ENCODE peak calls at places on chromosomes 1 and 21, in seven cellular contexts. L is central memory CD4-positive, alpha-beta T cell; N is EL; K is stimulated activated CD4-positive, alpha-beta T cell treated with anti-CD3 and anti-CD28 coated beads, Interleukin-4, amount 100 ng/mL, for 1 hour; D is stimulated activated CD8-positive, alpha-beta memory T cell treated with anti-CD3 and anti-CD28 coated beads, Interleukin-7, amount 100 ng/mL, for 24 hours; V is NCI-H1436; B is NCI-H1930. A is an unnamed sample.

GRCh38 chr1:22290611-22291010 is 147.7 kb upstream of the WNT4 start:
- DNase-seq in L (no peak), N (no peak), K (no peak), D (no peak), V (no peak), B (no peak), A (no peak)

GRCh38 chr1:171251741-171252300 is 3.5 kb downstream of the FMO1 start:
- DNase-seq in L (no peak), N (peak), K (peak), D (no peak), V (peak), B (peak), A (no peak)

GRCh38 chr1:73626326-73626725 is 571.6 kb downstream of the LRRIQ3 start:
- DNase-seq in L (no peak), N (no peak), K (no peak), D (no peak), V (no peak), B (no peak), A (peak)

GRCh38 chr1:200558866-200559459 is 61.6 kb downstream of the KIF14 start:
- DNase-seq in L (no peak), N (peak), K (no peak), D (no peak), V (no peak), B (no peak), A (peak)

GRCh38 chr1:204435246-204435885 is 23.7 kb upstream of the PPP1R15B start:
- DNase-seq in L (no peak), N (peak), K (no peak), D (no peak), V (no peak), B (no peak), A (no peak)

GRCh38 chr1:36027766-36028165 is 56.1 kb upstream of the TEKT2 start:
- DNase-seq in L (no peak), N (no peak), K (no peak), D (no peak), V (no peak), B (no peak), A (no peak)

GRCh38 chr1:221182791-221183533 is 303.7 kb downstream of the HLX start:
- DNase-seq in L (no peak), N (no peak), K (no peak), D (no peak), V (no peak), B (no peak), A (no peak)

GRCh38 chr1:62012095-62012494 is 182.6 kb upstream of the L1TD1 start:
- DNase-seq in L (no peak), N (no peak), K (no peak), D (no peak), V (no peak), B (no peak), A (no peak)

GRCh38 chr1:19076841-19077616 is 120.6 kb upstream of the IFFO2 start:
- DNase-seq in L (no peak), N (no peak), K (no peak), D (no peak), V (no peak), B (no peak), A (no peak)

GRCh38 chr1:3651939-3652537 is at the start of gene TP73:
- DNase-seq in L (no peak), N (no peak), K (no peak), D (no peak), V (peak), B (peak), A (no peak)

GRCh38 chr1:240612811-240613210 is 856 bp upstream of the GREM2 start:
- DNase-seq in L (no peak), N (no peak), K (no peak), D (no peak), V (no peak), B (no peak), A (no peak)

GRCh38 chr1:230316864-230317745 is 109.0 kb downstream of the PGBD5 start:
- DNase-seq in L (no peak), N (no peak), K (no peak), D (no peak), V (no peak), B (no peak), A (no peak)

GRCh38 chr1:71232166-71232763 is 151.4 kb upstream of the ZRANB2 start:
- DNase-seq in L (no peak), N (no peak), K (no peak), D (no peak), V (no peak), B (no peak), A (no peak)

GRCh38 chr21:41759926-41760325 is 6.9 kb downstream of the RIPK4 start:
- DNase-seq in L (no peak), N (peak), K (no peak), D (no peak), V (no peak), B (no peak), A (no peak)

GRCh38 chr1:29310616-29311180 is 74.4 kb downstream of the PTPRU start:
- DNase-seq in L (no peak), N (no peak), K (no peak), D (no peak), V (no peak), B (no peak), A (no peak)

GRCh38 chr1:61238371-61238689 is 156.0 kb downstream of the NFIA start:
- DNase-seq in L (no peak), N (no peak), K (no peak), D (no peak), V (no peak), B (no peak), A (no peak)

GRCh38 chr1:111842411-111842810 is 86.7 kb downstream of the DDX20 start:
- DNase-seq in L (no peak), N (no peak), K (no peak), D (no peak), V (no peak), B (no peak), A (no peak)

GRCh38 chr1:9073148-9073547 is 3.7 kb upstream of the SLC2A5 start:
- DNase-seq in L (no peak), N (no peak), K (no peak), D (no peak), V (no peak), B (no peak), A (no peak)

GRCh38 chr1:167714851-167715652 is 6.7 kb upstream of the MPZL1 start:
- DNase-seq in L (peak), N (peak), K (peak), D (peak), V (peak), B (peak), A (peak)

GRCh38 chr1:241311056-241311746 is 45.8 kb downstream of the RGS7 start:
- DNase-seq in L (no peak), N (peak), K (no peak), D (no peak), V (no peak), B (no peak), A (peak)

GRCh38 chr1:228087771-228088251 is 5.3 kb downstream of the ARF1 start:
- DNase-seq in L (no peak), N (peak), K (no peak), D (no peak), V (no peak), B (no peak), A (peak)

GRCh38 chr21:42474982-42475381 is 21.0 kb downstream of the RSPH1 start:
- DNase-seq in L (no peak), N (peak), K (no peak), D (no peak), V (no peak), B (no peak), A (no peak)

GRCh38 chr1:93744299-93744988 is 62.8 kb upstream of the BCAR3 start:
- DNase-seq in L (no peak), N (no peak), K (no peak), D (no peak), V (no peak), B (no peak), A (no peak)

GRCh38 chr1:94522304-94522703 is 19.3 kb downstream of the F3 start:
- DNase-seq in L (no peak), N (peak), K (no peak), D (no peak), V (peak), B (no peak), A (peak)

GRCh38 chr1:77565321-77565720 is 117.1 kb downstream of the ZZZ3 start:
- DNase-seq in L (no peak), N (no peak), K (no peak), D (no peak), V (no peak), B (no peak), A (no peak)

GRCh38 chr1:70847013-70847412 is 200.6 kb downstream of the PTGER3 start:
- DNase-seq in L (no peak), N (no peak), K (no peak), D (no peak), V (no peak), B (no peak), A (no peak)

GRCh38 chr1:5572794-5573193 is 419.4 kb downstream of the NPHP4 start:
- DNase-seq in L (no peak), N (no peak), K (no peak), D (no peak), V (no peak), B (no peak), A (no peak)